ENCODE peak calls at places on chromosomes 6 and 20, in eight cellular contexts. E is neural crest cell, D is D721Med, B is HFF-Myc, P is fibroblast of lung, R is AG09319, Y is HFFc6, S is A549. X is an unnamed sample.

GRCh38 chr6:146388736-146389364 is 154.8 kb upstream of the RAB32 start:
- DNase-seq in E (no peak), D (no peak), S (no peak), R (no peak), B (no peak), Y (no peak), P (no peak), X (no peak)

GRCh38 chr20:41617059-41617921 is 887 bp downstream of the CHD6 start:
- DNase-seq in R (no peak), D (no peak), P (peak; percentile 47), E (no peak), B (no peak), S (peak; percentile 28), Y (peak; percentile 3), X (peak; percentile 44)

GRCh38 chr6:85944736-85945135 is 302.1 kb upstream of the SYNCRIP start:
- DNase-seq in D (no peak), P (no peak), B (no peak), S (no peak), Y (no peak), R (no peak), E (no peak), X (no peak)

GRCh38 chr6:165729307-165729936 is 66.4 kb upstream of the PDE10A start:
- DNase-seq in R (no peak), B (no peak), E (peak; percentile 54), S (peak; percentile 13), D (no peak), Y (no peak), P (peak; percentile 7), X (peak; percentile 51)

GRCh38 chr20:14992961-14993360 is 655.5 kb upstream of the FLRT3 start:
- DNase-seq in P (no peak), R (peak; percentile 54), S (no peak), E (no peak), B (peak; percentile 69), Y (no peak), D (no peak), X (peak; percentile 11)

GRCh38 chr6:143098054-143098673 is 37.5 kb downstream of the AIG1 start:
- DNase-seq in D (no peak), E (no peak), R (no peak), B (no peak), P (no peak), S (no peak), Y (no peak), X (no peak)

GRCh38 chr6:118770835-118771234 is 119.4 kb upstream of the CEP85L start:
- DNase-seq in S (no peak), R (no peak), P (no peak), E (no peak), D (no peak), Y (no peak), B (no peak), X (no peak)

GRCh38 chr6:20159781-20160540 is 52.3 kb downstream of the MBOAT1 start:
- DNase-seq in Y (peak; percentile 42), D (no peak), E (no peak), S (no peak), B (no peak), R (no peak), P (no peak), X (no peak)

DNA sequence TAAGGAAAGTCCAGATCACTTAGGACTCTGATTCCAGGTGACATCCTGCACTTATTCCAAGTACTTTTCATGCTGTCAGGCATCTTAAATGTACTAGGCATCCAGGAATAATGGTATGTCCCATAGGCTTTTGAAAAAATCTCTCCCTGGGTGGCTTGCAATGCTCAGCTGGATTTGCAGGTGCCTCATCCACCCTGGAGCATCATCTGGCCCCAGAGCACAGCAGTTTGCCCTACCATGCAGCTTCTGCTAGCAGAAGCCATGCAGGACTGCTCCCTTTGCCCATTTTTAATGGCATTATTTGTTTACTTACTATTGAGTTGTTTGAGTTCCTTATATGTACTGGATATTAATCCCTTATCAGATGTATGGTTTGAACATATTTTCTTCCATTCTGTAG is 45.2 kb downstream of the DZANK1 start:
- DNase-seq in P (no peak), D (no peak), S (no peak), Y (no peak), B (no peak), E (no peak), R (no peak), X (no peak)
- TF ChIP-seq CTCF in P (no peak), D (no peak), S (no peak), Y (no peak), B (no peak), E (no peak), R (no peak), X (no peak)

DNA sequence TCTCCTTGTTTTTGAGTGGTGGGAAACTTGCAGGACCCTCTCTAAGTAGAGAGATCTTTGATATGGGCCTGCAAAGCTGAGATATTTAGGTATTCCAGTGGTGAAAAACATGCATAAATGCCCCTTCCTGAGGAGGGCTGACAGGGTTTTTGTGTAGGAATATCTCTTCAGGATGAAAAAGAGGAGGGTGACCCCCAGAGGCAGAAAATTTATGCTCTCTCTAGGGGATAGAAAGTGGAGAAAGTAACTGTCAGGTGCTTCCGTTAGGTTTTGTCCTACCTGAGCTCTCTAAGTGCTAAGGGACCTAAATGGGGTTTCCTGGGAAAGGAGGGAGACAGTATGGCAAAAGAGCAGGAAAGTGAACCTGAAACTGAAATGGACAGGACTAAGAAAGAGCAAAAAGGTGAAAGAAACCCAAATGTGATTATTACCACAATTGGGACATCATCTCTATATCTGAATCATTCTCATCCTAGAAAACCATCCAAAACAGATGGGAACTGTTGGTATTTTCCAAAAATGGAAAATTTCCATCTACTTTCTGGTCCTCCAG is 2.0 kb downstream of the COL19A1 start:
- DNase-seq in D (no peak), P (no peak), R (no peak), E (no peak), Y (no peak), B (no peak), S (no peak), X (no peak)
- TF ChIP-seq CTCF in D (no peak), P (no peak), R (no peak), E (no peak), Y (no peak), B (no peak), S (no peak), X (no peak)

DNA sequence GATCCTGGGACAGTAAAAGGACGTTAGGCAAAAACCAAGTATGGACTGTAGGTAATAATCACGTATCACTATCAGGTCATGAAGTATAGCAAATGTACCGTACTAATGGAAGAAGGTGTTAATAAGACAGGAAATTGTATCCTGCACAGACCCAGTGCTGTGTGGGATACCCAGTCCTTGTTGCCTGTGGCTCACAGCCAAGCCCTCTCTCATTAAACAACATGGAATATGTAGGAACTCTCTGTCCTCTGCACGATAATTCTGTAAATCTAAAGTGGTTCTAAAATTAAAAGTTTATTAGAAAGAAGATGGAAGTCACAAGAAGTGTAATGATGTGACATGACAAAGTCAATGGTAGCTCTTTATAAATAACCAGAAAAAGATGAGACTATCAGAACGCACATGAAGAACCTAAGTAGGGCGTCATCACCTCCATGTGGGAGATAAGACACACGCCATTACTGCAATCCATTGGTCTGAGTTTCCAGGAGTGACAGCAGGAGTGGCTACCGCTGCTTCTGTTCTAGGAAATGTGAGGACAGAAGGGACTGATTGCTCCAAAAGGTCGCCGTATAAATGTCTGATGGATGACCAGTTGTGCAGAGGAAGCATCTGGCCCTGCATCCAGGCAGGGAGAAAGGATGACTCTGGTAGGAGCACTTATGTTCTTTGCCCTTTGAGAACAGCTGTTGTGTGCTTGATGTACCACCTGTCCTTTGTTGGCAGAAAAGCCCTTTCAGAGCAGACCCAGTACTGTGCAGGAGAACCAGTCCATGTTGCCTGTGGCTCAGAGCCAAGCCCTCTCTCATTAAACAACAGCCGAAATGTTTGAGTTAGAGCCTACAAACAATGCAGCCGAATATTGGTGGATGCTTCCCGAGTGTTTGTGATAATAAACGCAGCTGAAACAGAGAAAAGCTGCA is 125.6 kb downstream of the FIG4 start:
- DNase-seq in S (no peak), Y (no peak), R (no peak), B (no peak), P (no peak), D (no peak), E (no peak), X (no peak)
- TF ChIP-seq CTCF in S (no peak), Y (no peak), R (no peak), B (no peak), P (no peak), D (no peak), E (no peak), X (no peak)

GRCh38 chr6:167907837-167908681 is 81.3 kb downstream of the AFDN start:
- DNase-seq in R (no peak), Y (peak; percentile 32), B (no peak), P (peak; percentile 32), D (no peak), E (no peak), S (peak; percentile 37), X (peak; percentile 45)
- TF ChIP-seq CTCF in R (peak; percentile 54), Y (peak; percentile 81), B (peak; percentile 51), P (no peak), D (peak; percentile 46), E (peak; percentile 62), S (peak; percentile 59), X (peak; percentile 56)

DNA sequence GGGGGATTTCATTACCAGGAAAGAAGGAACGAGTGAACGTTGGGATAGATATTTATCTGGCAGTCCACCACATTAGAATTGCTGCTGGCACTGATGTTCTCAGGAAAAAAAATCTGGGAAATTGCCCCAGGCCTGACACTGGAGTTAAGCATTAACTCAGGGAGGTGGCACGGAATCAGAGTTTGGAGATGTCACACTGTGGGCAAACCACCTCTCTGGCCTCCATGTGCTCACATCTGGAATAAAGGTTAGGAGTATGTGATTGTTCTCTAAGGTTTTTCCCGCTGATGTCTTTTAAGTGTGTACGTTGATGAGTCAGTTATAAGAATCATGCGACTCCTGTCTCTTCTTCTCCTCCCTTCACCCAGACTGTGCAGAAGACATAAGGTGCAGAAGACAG is 7.9 kb downstream of the TGM3 start:
- DNase-seq in R (no peak), D (no peak), B (no peak), Y (no peak), S (peak; percentile 68), P (no peak), E (no peak), X (no peak)
- TF ChIP-seq CTCF in R (no peak), D (no peak), B (no peak), Y (no peak), S (no peak), P (no peak), E (no peak), X (no peak)

X was measured in fibroblast of pulmonary artery.